ENCODE peak calls at places on chromosomes 7 and 10, in five cellular contexts. One of them, this sample, is unnamed. For H3K36me3 and H3K27me3, the result is how much of the 10 kb centered on the place peaks cover.

GRCh38 chr7:29285451-29285807 is 90.9 kb downstream of the CHN2 start:
- DNase-seq in body of pancreas: no peak
- DNase-seq in astrocyte: peak
- DNase-seq in Peyer's patch: no peak
- DNase-seq in aorta: no peak
- DNase-seq in this sample: no peak

GRCh38 chr7:13880789-13881188 is 108.7 kb downstream of the ETV1 start:
- DNase-seq in body of pancreas: no peak
- DNase-seq in astrocyte: peak
- DNase-seq in Peyer's patch: no peak
- DNase-seq in aorta: no peak
- DNase-seq in this sample: no peak

GRCh38 chr10:114044251-114045070 is 795 bp downstream of the ADRB1 start:
- DNase-seq in body of pancreas: no peak
- DNase-seq in astrocyte: no peak
- DNase-seq in Peyer's patch: peak
- DNase-seq in aorta: peak
- DNase-seq in this sample: no peak

GRCh38 chr10:11450427-11450826 is 161.0 kb downstream of the USP6NL start:
- DNase-seq in body of pancreas: no peak
- DNase-seq in astrocyte: no peak
- DNase-seq in Peyer's patch: no peak
- DNase-seq in aorta: no peak
- DNase-seq in this sample: no peak

GRCh38 chr7:12321248-12321647 is 82.4 kb downstream of the VWDE start:
- DNase-seq in body of pancreas: no peak
- DNase-seq in astrocyte: peak
- DNase-seq in Peyer's patch: no peak
- DNase-seq in aorta: no peak
- DNase-seq in this sample: no peak

GRCh38 chr7:69903410-69903809 is 305.1 kb downstream of the AUTS2 start:
- DNase-seq in body of pancreas: no peak
- DNase-seq in astrocyte: peak
- DNase-seq in Peyer's patch: no peak
- DNase-seq in aorta: no peak
- DNase-seq in this sample: no peak

GRCh38 chr7:875051-875450 is 1.3 kb upstream of the GET4 start:
- DNase-seq in body of pancreas: no peak
- DNase-seq in astrocyte: no peak
- DNase-seq in Peyer's patch: no peak
- DNase-seq in aorta: no peak
- DNase-seq in this sample: no peak

GRCh38 chr7:138608292-138608691 is 92.9 kb downstream of the SVOPL start:
- DNase-seq in body of pancreas: peak
- DNase-seq in astrocyte: peak
- DNase-seq in Peyer's patch: no peak
- DNase-seq in aorta: no peak
- DNase-seq in this sample: no peak

GRCh38 chr10:102485093-102485785 is 17.3 kb downstream of the ACTR1A start:
- DNase-seq in body of pancreas: no peak
- DNase-seq in astrocyte: no peak
- DNase-seq in Peyer's patch: no peak
- DNase-seq in aorta: peak
- DNase-seq in this sample: no peak
- H3K36me3 ChIP-seq in body of pancreas: under half
- H3K36me3 ChIP-seq in astrocyte: half or more
- H3K36me3 ChIP-seq in Peyer's patch: under half
- H3K36me3 ChIP-seq in aorta: under half
- H3K36me3 ChIP-seq in this sample: under half

GRCh38 chr10:62585211-62585758 is 211.1 kb downstream of the ZNF365 start:
- DNase-seq in body of pancreas: no peak
- DNase-seq in astrocyte: peak
- DNase-seq in Peyer's patch: no peak
- DNase-seq in aorta: no peak
- DNase-seq in this sample: no peak
- H3K27ac ChIP-seq in body of pancreas: no peak
- H3K27ac ChIP-seq in astrocyte: peak
- H3K27ac ChIP-seq in Peyer's patch: no peak
- H3K27ac ChIP-seq in aorta: no peak
- H3K27ac ChIP-seq in this sample: no peak

GRCh38 chr10:132890301-132890700 is 52.1 kb downstream of the CFAP46 start:
- DNase-seq in body of pancreas: no peak
- DNase-seq in astrocyte: no peak
- DNase-seq in Peyer's patch: no peak
- DNase-seq in aorta: peak
- DNase-seq in this sample: no peak
- H3K27me3 ChIP-seq in body of pancreas: under half
- H3K27me3 ChIP-seq in astrocyte: under half
- H3K27me3 ChIP-seq in Peyer's patch: under half
- H3K27me3 ChIP-seq in aorta: under half
- H3K27me3 ChIP-seq in this sample: under half

DNA sequence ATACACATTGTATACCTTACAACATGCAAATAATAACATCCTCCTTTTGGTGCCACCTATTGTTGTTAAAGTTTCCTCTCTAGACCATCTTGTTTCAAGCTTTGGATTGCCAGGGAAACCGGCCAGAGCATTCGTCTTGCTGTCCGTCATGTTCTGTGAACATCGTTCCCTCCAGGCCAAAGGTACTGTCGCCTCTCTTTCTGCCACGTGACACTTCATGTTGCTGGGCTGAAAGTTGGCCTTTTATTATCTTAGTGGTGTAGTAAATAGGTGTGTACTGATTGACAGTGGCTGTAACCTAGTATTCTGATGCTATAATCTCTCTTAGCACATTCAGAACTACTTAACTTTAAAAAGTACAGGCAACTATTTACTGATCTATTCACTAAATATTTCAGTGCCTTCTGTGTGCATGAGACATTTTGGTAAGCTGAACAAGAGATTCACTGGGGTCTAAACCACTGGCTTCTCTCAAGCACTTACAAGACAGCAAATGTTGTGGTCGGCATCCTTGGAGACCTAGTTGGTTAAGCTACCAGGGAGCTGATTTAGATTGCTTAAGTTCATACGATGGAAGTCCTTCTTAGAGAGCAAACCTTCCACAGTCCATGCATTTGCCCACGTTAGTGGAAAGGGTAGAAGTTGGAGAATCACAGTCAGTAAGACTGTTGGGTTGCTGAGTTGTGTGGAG is 52.4 kb downstream of the SHH start:
- DNase-seq in body of pancreas: no peak
- DNase-seq in astrocyte: no peak
- DNase-seq in Peyer's patch: no peak
- DNase-seq in aorta: no peak
- DNase-seq in this sample: no peak
- H3K36me3 ChIP-seq in body of pancreas: under half
- H3K36me3 ChIP-seq in astrocyte: under half
- H3K36me3 ChIP-seq in Peyer's patch: under half
- H3K36me3 ChIP-seq in aorta: under half
- H3K36me3 ChIP-seq in this sample: under half

DNA sequence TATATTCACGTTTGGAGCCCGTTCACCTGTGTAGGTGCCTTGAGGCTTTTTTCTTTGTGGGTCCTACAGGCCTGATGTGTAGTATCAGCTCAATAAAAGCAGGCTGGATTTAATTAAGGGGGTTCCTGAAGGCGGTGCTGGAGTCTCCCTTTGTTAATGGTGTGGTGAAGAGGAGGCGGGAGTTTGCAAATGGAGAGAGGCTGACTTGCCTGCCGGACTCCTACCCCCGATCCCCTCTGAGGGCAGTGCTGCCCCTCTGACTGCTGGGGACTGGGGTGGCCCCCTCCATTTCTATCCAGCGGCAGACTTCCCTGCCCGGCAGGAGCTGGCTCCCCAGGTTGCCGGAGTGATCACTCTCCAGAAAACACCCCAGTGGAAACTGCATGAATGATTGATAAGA is 45.1 kb downstream of the ZMIZ1 start:
- DNase-seq in body of pancreas: no peak
- DNase-seq in astrocyte: no peak
- DNase-seq in Peyer's patch: no peak
- DNase-seq in aorta: no peak
- DNase-seq in this sample: no peak
- H3K27ac ChIP-seq in body of pancreas: peak
- H3K27ac ChIP-seq in astrocyte: peak
- H3K27ac ChIP-seq in Peyer's patch: no peak
- H3K27ac ChIP-seq in aorta: no peak
- H3K27ac ChIP-seq in this sample: no peak

GRCh38 chr7:106080307-106080987 is 31.7 kb downstream of the SYPL1 start:
- DNase-seq in body of pancreas: no peak
- DNase-seq in astrocyte: no peak
- DNase-seq in Peyer's patch: no peak
- DNase-seq in aorta: no peak
- DNase-seq in this sample: no peak
- H3K27me3 ChIP-seq in body of pancreas: under half
- H3K27me3 ChIP-seq in astrocyte: under half
- H3K27me3 ChIP-seq in Peyer's patch: under half
- H3K27me3 ChIP-seq in aorta: under half
- H3K27me3 ChIP-seq in this sample: under half

DNA sequence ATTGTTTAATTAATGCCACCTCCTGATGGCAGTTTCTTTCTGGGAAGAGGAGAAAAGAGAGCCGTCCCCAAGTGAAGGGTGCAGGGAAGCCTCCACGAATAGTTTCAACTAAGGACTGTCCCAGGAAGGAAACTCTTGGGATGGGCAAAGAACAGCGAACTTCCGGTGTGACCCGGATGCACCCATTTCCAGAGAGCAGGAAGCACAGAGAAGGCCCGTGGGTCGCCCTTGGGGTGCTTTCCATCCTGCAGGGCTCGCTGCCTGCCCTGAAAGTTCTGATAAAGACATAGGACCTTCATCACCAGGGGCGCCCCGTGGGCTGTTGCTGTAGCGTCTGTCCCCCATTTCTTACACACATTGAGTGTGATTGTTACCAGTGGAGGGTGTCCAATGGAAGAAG is 27.0 kb downstream of the GTF2I start:
- DNase-seq in body of pancreas: no peak
- DNase-seq in astrocyte: no peak
- DNase-seq in Peyer's patch: no peak
- DNase-seq in aorta: no peak
- DNase-seq in this sample: peak
- H3K36me3 ChIP-seq in body of pancreas: under half
- H3K36me3 ChIP-seq in astrocyte: under half
- H3K36me3 ChIP-seq in Peyer's patch: under half
- H3K36me3 ChIP-seq in aorta: under half
- H3K36me3 ChIP-seq in this sample: under half

GRCh38 chr7:94400643-94401042 is 5.9 kb downstream of the COL1A2 start:
- DNase-seq in body of pancreas: no peak
- DNase-seq in astrocyte: no peak
- DNase-seq in Peyer's patch: no peak
- DNase-seq in aorta: no peak
- DNase-seq in this sample: no peak
- H3K27ac ChIP-seq in body of pancreas: no peak
- H3K27ac ChIP-seq in astrocyte: peak
- H3K27ac ChIP-seq in Peyer's patch: no peak
- H3K27ac ChIP-seq in aorta: no peak
- H3K27ac ChIP-seq in this sample: no peak